ENCODE peak calls at places on chromosomes 5 and 9, in four cellular contexts. I is ascending aorta, C is thoracic aorta, W is pancreas. S is an unnamed sample. For H3K4me1 and H3K36me3, the result is how much of the 10 kb centered on the place peaks cover.

GRCh38 chr5:32390819-32391591 is 53.5 kb downstream of the ZFR start:
- DNase-seq in I (no peak), W (no peak), C (no peak), S (no peak)

GRCh38 chr5:39093351-39093749 is 19.2 kb upstream of the RICTOR start:
- DNase-seq in W (no peak), I (no peak), C (no peak), S (no peak)

GRCh38 chr5:54654211-54654610 is 136.7 kb downstream of the SNX18 start:
- DNase-seq in W (no peak), I (no peak), C (no peak), S (no peak)

GRCh38 chr5:130198927-130199326 is 294.7 kb downstream of the CHSY3 start:
- DNase-seq in W (no peak), I (no peak), C (no peak), S (no peak)

GRCh38 chr9:33498387-33498786 is 24.7 kb upstream of the NOL6 start:
- DNase-seq in I (no peak), W (no peak), C (no peak), S (no peak)

GRCh38 chr5:81313686-81314085 is 12.3 kb downstream of the ZCCHC9 start:
- DNase-seq in I (no peak), C (no peak), W (no peak), S (no peak)

GRCh38 chr9:14096182-14096922 is 217.6 kb downstream of the NFIB start:
- DNase-seq in I (no peak), W (peak), C (no peak), S (peak)

GRCh38 chr9:36039696-36040095 is 3.0 kb downstream of the RECK start:
- DNase-seq in C (no peak), I (no peak), W (no peak), S (no peak)

GRCh38 chr5:95731571-95732554 is 727 bp downstream of the RHOBTB3 start:
- DNase-seq in I (no peak), W (peak), C (no peak), S (peak)

GRCh38 chr9:8301296-8301695 is 501.7 kb upstream of the DMAC1 start:
- DNase-seq in W (no peak), I (no peak), C (no peak), S (no peak)

GRCh38 chr9:111316796-111317195 is 13.2 kb downstream of the OR2K2 start:
- DNase-seq in C (no peak), W (no peak), I (no peak), S (no peak)

GRCh38 chr9:19193029-19193324 is 37.5 kb upstream of the DENND4C start:
- DNase-seq in C (no peak), I (no peak), W (no peak), S (no peak)

GRCh38 chr5:124655211-124655880 is 91.1 kb downstream of the ZNF608 start:
- DNase-seq in C (no peak), I (no peak), W (no peak), S (no peak)

GRCh38 chr5:39800202-39800601 is 375.4 kb upstream of the DAB2 start:
- DNase-seq in I (no peak), W (no peak), C (no peak), S (no peak)

GRCh38 chr5:15791274-15791673 is 291.3 kb downstream of the FBXL7 start:
- DNase-seq in C (no peak), W (no peak), I (no peak), S (no peak)

GRCh38 chr9:123319541-123320339 is 36.3 kb upstream of the CRB2 start:
- DNase-seq in C (no peak), I (no peak), W (no peak), S (no peak)

GRCh38 chr9:128553695-128554094 is 1.3 kb downstream of the SPTAN1 start:
- DNase-seq in W (no peak), C (no peak), I (no peak), S (no peak)
- H3K4me1 ChIP-seq in W (under half), C (half or more), I (half or more), S (under half)

GRCh38 chr9:128619779-128620178 is 36.9 kb downstream of the DYNC2I2 start:
- DNase-seq in C (no peak), I (no peak), W (no peak), S (no peak)
- H3K36me3 ChIP-seq in C (half or more), I (half or more), W (half or more), S (half or more)

GRCh38 chr9:133924453-133924852 is 67.7 kb downstream of the VAV2 start:
- DNase-seq in W (no peak), I (no peak), C (no peak), S (no peak)

GRCh38 chr9:133926165-133926856 is 65.8 kb downstream of the VAV2 start:
- DNase-seq in C (no peak), W (no peak), I (no peak), S (no peak)

GRCh38 chr9:133928248-133928764 is 63.8 kb downstream of the VAV2 start:
- DNase-seq in C (no peak), W (peak), I (no peak), S (no peak)

GRCh38 chr9:133929599-133929998 is 62.5 kb downstream of the VAV2 start:
- DNase-seq in C (no peak), I (no peak), W (no peak), S (no peak)

DNA sequence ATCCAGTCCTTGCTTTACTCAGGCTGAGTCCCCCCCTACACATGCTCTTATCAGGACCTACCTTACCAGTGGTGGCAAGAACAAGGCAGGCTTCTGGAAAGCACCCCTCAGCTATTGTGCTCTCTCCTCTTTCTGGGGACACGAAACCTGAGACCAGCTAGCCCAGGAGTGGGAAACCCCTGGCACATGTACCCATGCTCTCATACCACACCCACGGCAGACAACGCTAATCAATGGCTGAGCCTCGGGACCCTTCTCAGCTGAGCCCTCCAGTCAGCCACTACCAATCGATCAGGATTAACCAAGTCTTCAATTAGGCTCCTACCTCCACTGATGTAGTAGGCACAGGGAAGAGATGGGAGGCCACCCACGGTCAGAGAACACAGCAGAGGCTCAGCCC is 65.1 kb downstream of the VAV2 start:
- DNase-seq in W (no peak), I (no peak), C (no peak), S (no peak)
- H3K4me1 ChIP-seq in W (under half), I (under half), C (under half), S (under half)

GRCh38 chr5:31098811-31099210 is 94.7 kb upstream of the CDH6 start:
- DNase-seq in W (no peak), C (no peak), I (no peak), S (no peak)
- H3K36me3 ChIP-seq in W (under half), C (under half), I (under half), S (under half)

GRCh38 chr5:50593681-50594080 is 72.8 kb upstream of the PARP8 start:
- DNase-seq in W (no peak), I (no peak), C (no peak), S (no peak)
- H3K4me1 ChIP-seq in W (under half), I (under half), C (under half), S (under half)

DNA sequence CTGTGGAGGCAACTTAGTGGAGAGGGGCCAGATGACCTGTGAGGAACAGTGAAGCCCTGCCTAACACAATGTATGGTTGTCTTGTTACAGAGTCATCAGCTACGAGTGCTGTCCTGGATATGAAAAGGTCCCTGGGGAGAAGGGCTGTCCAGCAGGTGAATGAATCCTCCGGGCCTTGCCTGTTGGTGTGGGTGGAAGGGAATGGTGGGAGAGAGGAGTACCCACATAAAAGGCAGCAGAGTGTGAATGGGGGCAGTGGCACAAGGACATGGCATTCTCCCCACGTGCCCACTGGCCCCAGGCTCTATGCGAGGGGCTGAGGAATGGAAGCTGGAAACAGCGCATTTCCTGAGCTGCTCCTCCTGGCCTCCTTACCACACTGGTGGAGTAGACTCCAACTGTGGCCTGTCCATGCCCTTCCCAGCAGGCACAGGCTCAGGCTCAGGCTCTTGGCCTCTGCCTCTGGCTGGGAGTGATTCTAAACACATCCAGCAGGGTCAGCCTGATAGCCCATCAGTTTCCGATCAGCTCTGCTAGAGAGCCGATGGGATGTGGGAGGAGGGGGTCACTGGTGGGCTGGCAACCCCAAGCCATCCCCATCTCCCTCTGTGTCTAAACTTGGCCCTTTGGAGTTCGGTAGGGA is 15.3 kb downstream of the TGFBI start:
- DNase-seq in I (no peak), C (no peak), W (no peak), S (no peak)
- H3K36me3 ChIP-seq in I (under half), C (under half), W (under half), S (under half)

GRCh38 chr9:97636903-97637302 is 3.3 kb downstream of the NCBP1 start:
- DNase-seq in W (no peak), I (no peak), C (no peak), S (no peak)

GRCh38 chr9:97635026-97635425 is 1.4 kb downstream of the NCBP1 start:
- DNase-seq in W (no peak), C (no peak), I (no peak), S (no peak)

GRCh38 chr9:97632406-97632991 is 669 bp downstream of the TSTD2 start:
- DNase-seq in W (peak), C (peak), I (no peak), S (peak)

GRCh38 chr9:97633859-97634485 is 351 bp downstream of the NCBP1 start:
- DNase-seq in I (no peak), W (no peak), C (no peak), S (no peak)

GRCh38 chr9:97632992-97633858 is at the start of the genes NCBP1 and TSTD2:
- DNase-seq in W (peak), C (peak), I (peak), S (peak)
- H3K4me1 ChIP-seq in W (under half), C (under half), I (under half), S (under half)

DNA sequence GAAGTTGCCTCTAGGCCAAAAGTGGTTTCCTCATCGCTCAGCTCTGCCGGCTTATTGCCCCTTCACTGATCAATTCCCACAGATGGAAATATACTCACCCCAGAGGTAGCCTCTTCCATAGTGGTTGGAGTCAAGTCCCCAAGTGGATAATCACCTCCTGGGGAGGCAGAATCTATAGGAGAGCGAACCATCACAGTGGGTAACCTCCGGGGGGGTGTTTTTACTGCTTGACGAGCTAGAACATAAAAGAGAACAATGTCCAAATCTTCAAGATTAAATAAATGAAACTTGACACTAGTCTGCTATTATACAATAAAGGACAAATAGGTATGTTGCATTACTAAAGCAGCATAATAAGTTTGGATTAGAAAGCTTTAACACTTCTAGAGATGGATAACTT is 9.3 kb downstream of the BRD8 start:
- DNase-seq in C (no peak), I (no peak), W (no peak), S (no peak)
- H3K36me3 ChIP-seq in C (half or more), I (half or more), W (half or more), S (half or more)

S was measured in stomach.